ENCODE peak calls at places on chromosome 19, in ten cellular contexts. One of them, this sample, is unnamed.

GRCh38 chr19:39133431-39134270 is 8.1 kb downstream of the PAK4 start:
- DNase-seq in HEK293T: no peak
- DNase-seq in EL: no peak
- DNase-seq in activated naive CD8-positive, alpha-beta T cell treated with anti-CD3 and anti-CD28 coated beads for 36 hours: no peak
- DNase-seq in nephron progenitor cell: peak
- DNase-seq in NCI-H748 treated with DMSO at 0.1 percent for 48 hours: no peak
- DNase-seq in Calu3: no peak
- DNase-seq in RWPE1: no peak
- DNase-seq in NCI-H774: no peak
- DNase-seq in T-helper 2 cell: no peak
- DNase-seq in this sample: no peak

GRCh38 chr19:1856698-1857603 is 6.4 kb downstream of the KLF16 start:
- DNase-seq in HEK293T: no peak
- DNase-seq in Calu3: peak
- DNase-seq in activated naive CD8-positive, alpha-beta T cell treated with anti-CD3 and anti-CD28 coated beads for 36 hours: peak
- DNase-seq in T-helper 2 cell: no peak
- DNase-seq in RWPE1: peak
- DNase-seq in nephron progenitor cell: peak
- DNase-seq in NCI-H748 treated with DMSO at 0.1 percent for 48 hours: no peak
- DNase-seq in NCI-H774: no peak
- DNase-seq in EL: peak
- DNase-seq in this sample: peak

GRCh38 chr19:53951436-53951835 is 11.3 kb upstream of the CACNG8 start:
- DNase-seq in T-helper 2 cell: no peak
- DNase-seq in HEK293T: no peak
- DNase-seq in NCI-H748 treated with DMSO at 0.1 percent for 48 hours: no peak
- DNase-seq in NCI-H774: no peak
- DNase-seq in activated naive CD8-positive, alpha-beta T cell treated with anti-CD3 and anti-CD28 coated beads for 36 hours: no peak
- DNase-seq in nephron progenitor cell: no peak
- DNase-seq in Calu3: no peak
- DNase-seq in EL: no peak
- DNase-seq in RWPE1: no peak
- DNase-seq in this sample: no peak

GRCh38 chr19:39740395-39740794 is 2.6 kb upstream of the CLC start:
- DNase-seq in HEK293T: no peak
- DNase-seq in EL: no peak
- DNase-seq in activated naive CD8-positive, alpha-beta T cell treated with anti-CD3 and anti-CD28 coated beads for 36 hours: no peak
- DNase-seq in T-helper 2 cell: no peak
- DNase-seq in Calu3: no peak
- DNase-seq in NCI-H748 treated with DMSO at 0.1 percent for 48 hours: no peak
- DNase-seq in RWPE1: no peak
- DNase-seq in NCI-H774: no peak
- DNase-seq in nephron progenitor cell: no peak
- DNase-seq in this sample: peak

GRCh38 chr19:35784401-35785086 is 9.2 kb downstream of the ARHGAP33 start:
- DNase-seq in nephron progenitor cell: peak
- DNase-seq in HEK293T: no peak
- DNase-seq in T-helper 2 cell: no peak
- DNase-seq in NCI-H748 treated with DMSO at 0.1 percent for 48 hours: no peak
- DNase-seq in activated naive CD8-positive, alpha-beta T cell treated with anti-CD3 and anti-CD28 coated beads for 36 hours: no peak
- DNase-seq in NCI-H774: no peak
- DNase-seq in Calu3: no peak
- DNase-seq in EL: no peak
- DNase-seq in RWPE1: no peak
- DNase-seq in this sample: no peak

GRCh38 chr19:6730153-6730804 is 7.1 kb downstream of the GPR108 start:
- DNase-seq in EL: no peak
- DNase-seq in activated naive CD8-positive, alpha-beta T cell treated with anti-CD3 and anti-CD28 coated beads for 36 hours: peak
- DNase-seq in HEK293T: peak
- DNase-seq in RWPE1: no peak
- DNase-seq in Calu3: no peak
- DNase-seq in NCI-H748 treated with DMSO at 0.1 percent for 48 hours: no peak
- DNase-seq in T-helper 2 cell: no peak
- DNase-seq in NCI-H774: no peak
- DNase-seq in nephron progenitor cell: peak
- DNase-seq in this sample: peak

GRCh38 chr19:42255766-42256750 is 1.1 kb upstream of the ERF start:
- DNase-seq in activated naive CD8-positive, alpha-beta T cell treated with anti-CD3 and anti-CD28 coated beads for 36 hours: peak
- DNase-seq in RWPE1: no peak
- DNase-seq in nephron progenitor cell: peak
- DNase-seq in NCI-H774: no peak
- DNase-seq in NCI-H748 treated with DMSO at 0.1 percent for 48 hours: peak
- DNase-seq in T-helper 2 cell: no peak
- DNase-seq in HEK293T: peak
- DNase-seq in EL: peak
- DNase-seq in Calu3: peak
- DNase-seq in this sample: no peak

GRCh38 chr19:43576479-43576878 is 878 bp downstream of the PINLYP start:
- DNase-seq in NCI-H774: no peak
- DNase-seq in EL: no peak
- DNase-seq in nephron progenitor cell: no peak
- DNase-seq in HEK293T: no peak
- DNase-seq in T-helper 2 cell: no peak
- DNase-seq in NCI-H748 treated with DMSO at 0.1 percent for 48 hours: no peak
- DNase-seq in activated naive CD8-positive, alpha-beta T cell treated with anti-CD3 and anti-CD28 coated beads for 36 hours: no peak
- DNase-seq in RWPE1: no peak
- DNase-seq in Calu3: no peak
- DNase-seq in this sample: no peak

GRCh38 chr19:17327654-17328516 is 6.8 kb downstream of the ANO8 start:
- DNase-seq in T-helper 2 cell: peak
- DNase-seq in Calu3: no peak
- DNase-seq in nephron progenitor cell: peak
- DNase-seq in HEK293T: peak
- DNase-seq in EL: no peak
- DNase-seq in activated naive CD8-positive, alpha-beta T cell treated with anti-CD3 and anti-CD28 coated beads for 36 hours: peak
- DNase-seq in RWPE1: peak
- DNase-seq in NCI-H748 treated with DMSO at 0.1 percent for 48 hours: no peak
- DNase-seq in NCI-H774: peak
- DNase-seq in this sample: peak

GRCh38 chr19:46608581-46609345 is 7.6 kb downstream of the CALM3 start:
- DNase-seq in EL: no peak
- DNase-seq in RWPE1: no peak
- DNase-seq in Calu3: no peak
- DNase-seq in NCI-H774: no peak
- DNase-seq in HEK293T: peak
- DNase-seq in NCI-H748 treated with DMSO at 0.1 percent for 48 hours: no peak
- DNase-seq in nephron progenitor cell: no peak
- DNase-seq in activated naive CD8-positive, alpha-beta T cell treated with anti-CD3 and anti-CD28 coated beads for 36 hours: no peak
- DNase-seq in T-helper 2 cell: no peak
- DNase-seq in this sample: no peak

GRCh38 chr19:41944336-41944735 is 14.8 kb downstream of the RABAC1 start:
- DNase-seq in Calu3: no peak
- DNase-seq in RWPE1: no peak
- DNase-seq in NCI-H774: no peak
- DNase-seq in EL: peak
- DNase-seq in HEK293T: no peak
- DNase-seq in nephron progenitor cell: no peak
- DNase-seq in T-helper 2 cell: no peak
- DNase-seq in activated naive CD8-positive, alpha-beta T cell treated with anti-CD3 and anti-CD28 coated beads for 36 hours: no peak
- DNase-seq in NCI-H748 treated with DMSO at 0.1 percent for 48 hours: no peak
- DNase-seq in this sample: peak

GRCh38 chr19:1765182-1765903 is 12.0 kb downstream of the ONECUT3 start:
- DNase-seq in RWPE1: no peak
- DNase-seq in activated naive CD8-positive, alpha-beta T cell treated with anti-CD3 and anti-CD28 coated beads for 36 hours: no peak
- DNase-seq in NCI-H748 treated with DMSO at 0.1 percent for 48 hours: no peak
- DNase-seq in EL: no peak
- DNase-seq in Calu3: no peak
- DNase-seq in NCI-H774: no peak
- DNase-seq in T-helper 2 cell: no peak
- DNase-seq in HEK293T: no peak
- DNase-seq in nephron progenitor cell: no peak
- DNase-seq in this sample: no peak